ENCODE peak calls at places on chromosomes 11 and 22, in six cellular contexts. X is HCT116, A is IMR-90, C is breast epithelium, B is right lobe of liver, L is ovary. J is an unnamed sample.
A peak's percentile ranks its signal among the peaks of the same experiment; 100 is the strongest.

GRCh38 chr11:1082728-1083620 is 8.3 kb downstream of the MUC2 start:
- DNase-seq in B (peak; percentile 15), C (peak; percentile 47), L (peak; percentile 8), A (no peak), X (no peak), J (peak; percentile 76)

GRCh38 chr22:31244044-31244942 is 32.2 kb downstream of the LIMK2 start:
- DNase-seq in A (peak; percentile 80), B (no peak), X (peak; percentile 33), L (no peak), C (no peak), J (no peak)

GRCh38 chr11:66003291-66003690 is 988 bp downstream of the BANF1 start:
- DNase-seq in B (no peak), X (no peak), L (no peak), A (no peak), C (no peak), J (no peak)

GRCh38 chr22:43446881-43447280 is 35.1 kb downstream of the MPPED1 start:
- DNase-seq in X (no peak), C (peak; percentile 47), L (no peak), A (no peak), B (no peak), J (no peak)

GRCh38 chr11:30960387-30960992 is 374.3 kb upstream of the MPPED2 start:
- DNase-seq in L (no peak), B (no peak), C (no peak), X (peak; percentile 35), A (peak; percentile 47), J (no peak)

GRCh38 chr11:31870609-31871309 is 59.6 kb upstream of the PAX6 start:
- DNase-seq in X (peak; percentile 48), C (peak; percentile 58), L (no peak), B (peak; percentile 30), A (peak; percentile 33), J (no peak)

GRCh38 chr22:36334838-36335603 is 52.7 kb downstream of the MYH9 start:
- DNase-seq in L (no peak), A (peak; percentile 84), X (no peak), C (no peak), B (no peak), J (no peak)

GRCh38 chr11:59368238-59369022 is 9.7 kb downstream of the OR5AN1 start:
- DNase-seq in X (no peak), L (no peak), B (no peak), C (no peak), A (no peak), J (no peak)

GRCh38 chr22:37518509-37519267 is 527 bp downstream of the CARD10 start:
- DNase-seq in C (no peak), A (no peak), L (no peak), X (no peak), B (peak; percentile 59), J (peak; percentile 77)

GRCh38 chr11:1335811-1336761 is 26.7 kb upstream of the TOLLIP start:
- DNase-seq in L (peak; percentile 81), C (no peak), A (peak; percentile 71), X (no peak), B (peak; percentile 59), J (peak; percentile 85)

GRCh38 chr11:118170231-118170630 is 6.2 kb downstream of the SCN2B start:
- DNase-seq in L (no peak), X (no peak), C (no peak), A (no peak), B (no peak), J (no peak)

GRCh38 chr11:104127828-104128227 is 36.1 kb downstream of the PDGFD start:
- DNase-seq in B (no peak), L (no peak), C (no peak), A (peak; percentile 75), X (no peak), J (no peak)

DNA sequence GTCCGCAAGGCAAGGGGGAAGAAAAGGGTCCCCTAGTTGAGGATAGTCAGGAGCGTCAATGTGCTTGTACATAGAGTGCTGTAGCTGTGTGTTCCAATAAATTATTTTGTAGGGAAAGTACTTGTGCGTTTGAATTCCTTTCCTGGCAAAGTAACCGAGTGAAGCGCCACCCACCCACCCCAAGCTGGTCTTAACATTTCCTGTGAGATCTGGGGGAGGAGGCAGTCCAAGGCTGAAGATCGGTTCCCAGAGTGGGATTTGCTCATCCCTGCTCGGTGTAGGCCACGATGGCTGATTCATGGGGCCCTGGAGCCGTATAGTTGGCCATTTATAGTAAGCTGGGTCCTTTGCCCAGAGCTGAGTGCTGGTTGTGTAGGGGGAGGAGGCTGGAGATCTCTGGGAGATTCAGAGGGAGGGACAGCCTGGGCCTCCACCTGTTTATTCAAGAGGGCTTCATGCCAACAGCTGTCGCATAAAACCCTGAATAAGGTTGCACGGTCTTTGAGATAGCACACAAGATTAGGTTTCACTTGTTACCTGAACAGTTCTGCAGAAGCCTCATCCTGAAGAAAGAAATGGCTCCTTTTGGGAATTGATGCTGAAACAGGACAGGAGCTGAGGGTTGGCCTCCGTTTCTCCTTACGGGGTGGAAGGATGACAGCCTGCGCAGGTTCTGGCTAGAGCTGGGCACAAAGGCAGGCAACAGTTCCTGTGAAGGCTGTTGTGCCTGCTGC is 2.4 kb downstream of the ATF4 start:
- DNase-seq in B (no peak), A (peak; percentile 66), C (no peak), X (no peak), L (peak; percentile 50), J (no peak)
- H3K4me1 ChIP-seq in B (peaks cover 44% of the 10 kb centered on the region), A (peaks cover 4% of the 10 kb centered on the region), C (peaks cover 28% of the 10 kb centered on the region), X (peaks cover 37% of the 10 kb centered on the region), L (peaks cover 15% of the 10 kb centered on the region), J (peaks cover 62% of the 10 kb centered on the region)

GRCh38 chr11:120425527-120425926 is 86.0 kb upstream of the GRIK4 start:
- DNase-seq in C (no peak), B (no peak), X (no peak), A (no peak), L (no peak), J (no peak)

GRCh38 chr11:120420572-120420971 is 84.4 kb downstream of the ARHGEF12 start:
- DNase-seq in A (no peak), B (no peak), X (no peak), C (no peak), L (no peak), J (no peak)

GRCh38 chr11:120424185-120424969 is 87.2 kb upstream of the GRIK4 start:
- DNase-seq in L (no peak), A (peak; percentile 25), B (no peak), X (no peak), C (no peak), J (no peak)

GRCh38 chr11:120424970-120425332 is 86.6 kb upstream of the GRIK4 start:
- DNase-seq in A (no peak), L (no peak), X (no peak), B (no peak), C (no peak), J (no peak)
- TF ChIP-seq POLR2A in A (no peak), L (no peak), X (no peak), B (no peak), C (no peak), J (no peak)

GRCh38 chr22:19174106-19175025 is 4.2 kb downstream of the SLC25A1 start:
- DNase-seq in B (peak; percentile 66), X (no peak), L (no peak), C (no peak), A (peak; percentile 42), J (no peak)

GRCh38 chr22:19175602-19176174 is 2.8 kb downstream of the SLC25A1 start:
- DNase-seq in L (no peak), A (no peak), C (no peak), B (no peak), X (no peak), J (no peak)

GRCh38 chr22:19172213-19173046 is 6.1 kb downstream of the SLC25A1 start:
- DNase-seq in B (no peak), A (no peak), X (no peak), C (no peak), L (no peak), J (peak; percentile 63)

GRCh38 chr22:19175026-19175601 is 3.4 kb downstream of the SLC25A1 start:
- DNase-seq in C (no peak), L (no peak), B (no peak), X (no peak), A (no peak), J (peak; percentile 66)

DNA sequence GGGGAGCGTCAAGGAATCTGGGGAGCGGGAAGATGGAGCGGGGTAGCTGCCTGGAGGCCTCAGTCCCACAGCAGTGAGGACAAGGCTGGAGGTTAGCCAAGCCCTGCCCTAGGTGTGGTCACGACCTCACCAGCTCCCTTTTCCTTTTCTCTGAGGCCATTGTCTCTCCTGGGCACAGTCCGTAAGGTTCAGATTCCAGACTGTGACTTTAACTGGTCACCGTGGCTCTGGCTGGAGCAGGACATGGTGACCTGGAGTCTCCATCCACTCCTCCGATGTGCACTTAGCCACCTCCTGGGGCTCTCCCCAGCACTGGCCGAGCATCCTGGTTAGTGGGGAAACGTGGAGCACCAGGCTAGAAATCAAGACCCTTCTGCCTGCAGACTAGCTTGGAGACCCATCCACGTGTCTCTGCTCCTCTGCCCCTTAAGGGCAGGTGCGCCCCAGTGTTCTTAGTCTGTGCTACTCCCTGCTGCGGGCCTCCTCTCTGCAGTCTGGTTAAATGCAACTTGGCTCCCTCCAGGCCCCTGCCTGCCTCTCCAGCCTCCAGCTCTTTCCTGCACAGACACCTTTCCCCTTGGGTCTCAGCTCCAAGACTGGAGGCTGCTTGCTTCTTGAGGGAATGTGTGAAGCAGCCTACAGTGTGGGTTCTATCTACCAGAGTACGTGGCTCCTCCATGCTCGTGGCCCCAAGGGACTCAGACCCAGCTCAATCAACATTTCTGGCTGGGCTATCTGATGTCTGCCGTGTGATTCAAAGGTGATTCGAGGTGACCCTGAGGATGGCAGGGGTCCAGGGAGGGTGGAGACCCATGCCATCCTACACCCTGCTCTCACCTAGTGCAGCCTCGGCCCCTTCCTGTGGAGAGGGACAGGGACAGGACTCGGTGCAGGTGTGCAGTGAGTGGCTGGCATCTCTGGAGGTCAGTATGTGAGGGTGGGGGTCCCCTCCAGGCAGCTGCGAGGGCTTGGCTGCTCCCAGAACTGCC is 5.2 kb downstream of the SLC25A1 start:
- DNase-seq in B (no peak), X (no peak), L (no peak), A (no peak), C (no peak), J (no peak)
- H3K4me1 ChIP-seq in B (peaks cover 66% of the 10 kb centered on the region), X (peaks cover 66% of the 10 kb centered on the region), L (peaks cover 17% of the 10 kb centered on the region), A (peaks cover 32% of the 10 kb centered on the region), C (peaks cover 40% of the 10 kb centered on the region), J (peaks cover 70% of the 10 kb centered on the region)

GRCh38 chr11:109075976-109076375 is 346.0 kb upstream of the C11orf87 start:
- DNase-seq in C (no peak), X (no peak), B (no peak), A (no peak), L (no peak), J (no peak)

GRCh38 chr11:109071712-109072524 is 350.1 kb upstream of the C11orf87 start:
- DNase-seq in L (peak; percentile 28), X (no peak), B (no peak), A (peak; percentile 46), C (no peak), J (no peak)

GRCh38 chr11:109073032-109073822 is 348.8 kb upstream of the C11orf87 start:
- DNase-seq in C (no peak), L (no peak), X (no peak), A (no peak), B (no peak), J (no peak)

GRCh38 chr11:109076870-109077269 is 345.1 kb upstream of the C11orf87 start:
- DNase-seq in L (no peak), X (no peak), B (no peak), A (no peak), C (no peak), J (no peak)

DNA sequence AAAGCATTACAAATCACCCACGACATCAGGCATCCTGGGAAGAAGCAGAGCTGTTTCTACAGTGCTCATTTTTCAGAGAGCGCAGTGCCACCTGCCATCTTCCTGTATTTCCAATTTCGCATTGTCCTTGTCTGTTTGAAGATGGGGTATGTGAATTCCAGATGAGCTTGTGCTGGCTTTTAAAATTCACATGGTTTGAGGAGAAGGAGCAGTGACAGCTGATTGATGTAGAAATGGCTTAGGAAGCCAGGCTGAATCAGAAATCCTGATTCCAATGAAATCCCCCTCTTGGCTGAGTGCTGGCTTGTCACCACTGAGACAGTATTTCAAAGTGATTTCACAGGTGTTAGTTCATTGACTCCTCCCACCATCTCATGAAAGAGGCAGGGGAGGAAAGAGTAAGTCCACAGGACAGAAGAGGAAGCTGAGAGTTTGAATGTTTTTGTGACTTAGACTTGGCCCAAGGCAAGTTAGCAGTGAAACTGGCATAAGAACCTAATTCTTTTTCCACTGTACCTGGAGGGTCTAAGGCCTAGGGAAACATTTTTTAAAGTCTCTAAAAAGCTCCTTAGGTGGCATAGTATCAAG is 344.6 kb upstream of the C11orf87 start:
- DNase-seq in B (no peak), C (no peak), A (no peak), X (no peak), L (no peak), J (no peak)
- TF ChIP-seq POLR2A in B (no peak), C (no peak), A (no peak), X (no peak), L (no peak), J (no peak)

J was measured in suprapubic skin.